ENCODE peak calls at places on chromosomes 12 and 14, in eight cellular contexts. A, S, I, E, W, N, J and V are unnamed samples.

GRCh38 chr12:58888131-58888783 is 32.0 kb downstream of the LRIG3 start:
- DNase-seq in A (no peak), S (no peak), I (no peak), E (no peak), W (peak), N (peak), J (peak), V (no peak)

GRCh38 chr12:10361084-10361483 is 28.8 kb downstream of the KLRK1 start:
- DNase-seq in A (no peak), S (no peak), I (no peak), E (peak), W (no peak), N (peak), J (no peak), V (no peak)

GRCh38 chr14:49761839-49762551 is 6.0 kb upstream of the KLHDC2 start:
- DNase-seq in A (no peak), S (no peak), I (no peak), E (no peak), W (no peak), N (no peak), J (no peak), V (no peak)

GRCh38 chr12:131840643-131841416 is 12.6 kb downstream of the MMP17 start:
- DNase-seq in A (no peak), S (no peak), I (no peak), E (no peak), W (no peak), N (no peak), J (no peak), V (no peak)

GRCh38 chr14:104277416-104278213 is 139.2 kb downstream of the KIF26A start:
- DNase-seq in A (no peak), S (peak), I (no peak), E (no peak), W (no peak), N (no peak), J (no peak), V (peak)

GRCh38 chr14:80664576-80664975 is 277.0 kb downstream of the CEP128 start:
- DNase-seq in A (no peak), S (no peak), I (no peak), E (no peak), W (no peak), N (no peak), J (no peak), V (no peak)

GRCh38 chr12:117129391-117129790 is 30.2 kb upstream of the TESC start:
- DNase-seq in A (no peak), S (no peak), I (no peak), E (no peak), W (no peak), N (no peak), J (no peak), V (no peak)

GRCh38 chr14:80658733-80659132 is 282.8 kb downstream of the CEP128 start:
- DNase-seq in A (no peak), S (no peak), I (no peak), E (no peak), W (no peak), N (no peak), J (no peak), V (no peak)

GRCh38 chr14:75469606-75470237 is 41.9 kb downstream of the JDP2 start:
- DNase-seq in A (no peak), S (peak), I (no peak), E (no peak), W (no peak), N (peak), J (peak), V (peak)